ENCODE peak calls at places on chromosome 6, in ten cellular contexts. One of them, this sample, is unnamed.

GRCh38 chr6:5644523-5645183 is 362.1 kb downstream of the NRN1 start:
- DNase-seq in ovary: no peak
- DNase-seq in neuronal stem cell: no peak
- DNase-seq in fibroblast of lung: no peak
- DNase-seq in SJSA1: no peak
- DNase-seq in mesendoderm: peak; percentile 74
- DNase-seq in hepatocyte: no peak
- DNase-seq in lung: no peak
- DNase-seq in Panc1: no peak
- DNase-seq in IMR-90: no peak
- DNase-seq in this sample: no peak

GRCh38 chr6:169289671-169290408 is 36.2 kb upstream of the THBS2 start:
- DNase-seq in neuronal stem cell: no peak
- DNase-seq in IMR-90: peak; percentile 51
- DNase-seq in lung: no peak
- DNase-seq in mesendoderm: no peak
- DNase-seq in fibroblast of lung: peak; percentile 97
- DNase-seq in SJSA1: no peak
- DNase-seq in ovary: no peak
- DNase-seq in hepatocyte: no peak
- DNase-seq in Panc1: no peak
- DNase-seq in this sample: no peak

GRCh38 chr6:50990750-50991446 is 172.2 kb downstream of the TFAP2B start:
- DNase-seq in Panc1: peak; percentile 33
- DNase-seq in ovary: no peak
- DNase-seq in hepatocyte: no peak
- DNase-seq in mesendoderm: no peak
- DNase-seq in lung: no peak
- DNase-seq in SJSA1: no peak
- DNase-seq in fibroblast of lung: peak; percentile 8
- DNase-seq in IMR-90: no peak
- DNase-seq in neuronal stem cell: no peak
- DNase-seq in this sample: no peak

GRCh38 chr6:6940031-6940664 is 167.6 kb upstream of the RREB1 start:
- DNase-seq in neuronal stem cell: no peak
- DNase-seq in hepatocyte: no peak
- DNase-seq in IMR-90: no peak
- DNase-seq in fibroblast of lung: no peak
- DNase-seq in mesendoderm: no peak
- DNase-seq in ovary: no peak
- DNase-seq in lung: no peak
- DNase-seq in Panc1: no peak
- DNase-seq in SJSA1: no peak
- DNase-seq in this sample: no peak

GRCh38 chr6:156807795-156808194 is 30.6 kb downstream of the ARID1B start:
- DNase-seq in ovary: no peak
- DNase-seq in SJSA1: no peak
- DNase-seq in mesendoderm: no peak
- DNase-seq in neuronal stem cell: no peak
- DNase-seq in hepatocyte: no peak
- DNase-seq in fibroblast of lung: no peak
- DNase-seq in lung: no peak
- DNase-seq in Panc1: no peak
- DNase-seq in IMR-90: no peak
- DNase-seq in this sample: no peak

GRCh38 chr6:26526928-26527327 is 11.2 kb upstream of the HMGN4 start:
- DNase-seq in lung: no peak
- DNase-seq in ovary: no peak
- DNase-seq in mesendoderm: no peak
- DNase-seq in SJSA1: no peak
- DNase-seq in Panc1: no peak
- DNase-seq in neuronal stem cell: no peak
- DNase-seq in fibroblast of lung: no peak
- DNase-seq in hepatocyte: no peak
- DNase-seq in IMR-90: no peak
- DNase-seq in this sample: no peak

GRCh38 chr6:91099501-91099900 is 512.6 kb upstream of the MAP3K7 start:
- DNase-seq in SJSA1: no peak
- DNase-seq in ovary: no peak
- DNase-seq in Panc1: no peak
- DNase-seq in IMR-90: no peak
- DNase-seq in hepatocyte: no peak
- DNase-seq in fibroblast of lung: no peak
- DNase-seq in mesendoderm: no peak
- DNase-seq in lung: no peak
- DNase-seq in neuronal stem cell: no peak
- DNase-seq in this sample: no peak

GRCh38 chr6:162468326-162468725 is 259.2 kb downstream of the PRKN start:
- DNase-seq in mesendoderm: no peak
- DNase-seq in fibroblast of lung: peak; percentile 72
- DNase-seq in lung: no peak
- DNase-seq in ovary: no peak
- DNase-seq in IMR-90: no peak
- DNase-seq in SJSA1: no peak
- DNase-seq in neuronal stem cell: no peak
- DNase-seq in Panc1: no peak
- DNase-seq in hepatocyte: no peak
- DNase-seq in this sample: no peak

GRCh38 chr6:117440558-117441525 is 15.1 kb upstream of the ROS1 start:
- DNase-seq in mesendoderm: no peak
- DNase-seq in neuronal stem cell: no peak
- DNase-seq in ovary: no peak
- DNase-seq in SJSA1: peak; percentile 37
- DNase-seq in fibroblast of lung: peak; percentile 99
- DNase-seq in hepatocyte: no peak
- DNase-seq in lung: no peak
- DNase-seq in Panc1: peak; percentile 64
- DNase-seq in IMR-90: peak; percentile 93
- DNase-seq in this sample: no peak

DNA sequence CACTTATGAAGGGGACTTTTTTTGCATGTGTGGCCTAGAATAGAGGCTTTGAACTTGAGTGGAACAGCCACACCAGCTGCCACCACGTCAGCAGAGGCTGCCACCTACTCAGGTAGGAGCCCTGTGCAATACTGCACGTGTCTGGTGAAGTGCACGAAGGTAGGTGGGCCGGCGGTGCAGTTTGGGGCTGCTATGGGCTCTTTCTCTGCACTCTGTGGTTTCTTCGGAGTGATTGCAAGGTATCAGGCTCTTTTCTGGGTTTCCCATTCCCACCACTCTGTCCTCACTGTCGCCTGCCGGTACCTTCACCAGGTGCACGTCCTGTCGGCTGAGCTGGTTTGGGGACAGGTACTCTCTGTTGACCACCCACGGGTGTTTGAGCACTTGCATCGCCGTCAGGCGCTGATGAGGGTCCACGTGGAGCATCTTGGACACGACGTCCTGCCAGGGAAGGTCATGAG is 30.8 kb upstream of the MPC1 start:
- DNase-seq in SJSA1: no peak
- DNase-seq in IMR-90: no peak
- DNase-seq in neuronal stem cell: no peak
- DNase-seq in fibroblast of lung: no peak
- DNase-seq in lung: no peak
- DNase-seq in ovary: no peak
- DNase-seq in Panc1: no peak
- DNase-seq in hepatocyte: no peak
- DNase-seq in mesendoderm: no peak
- DNase-seq in this sample: no peak
- H3K27ac ChIP-seq in SJSA1: no peak overlapping the region
- H3K27ac ChIP-seq in IMR-90: no peak overlapping the region
- H3K27ac ChIP-seq in neuronal stem cell: no peak overlapping the region
- H3K27ac ChIP-seq in fibroblast of lung: no peak overlapping the region
- H3K27ac ChIP-seq in lung: no peak overlapping the region
- H3K27ac ChIP-seq in ovary: no peak overlapping the region
- H3K27ac ChIP-seq in Panc1: no peak overlapping the region
- H3K27ac ChIP-seq in hepatocyte: no peak overlapping the region
- H3K27ac ChIP-seq in mesendoderm: no peak overlapping the region
- H3K27ac ChIP-seq in this sample: no peak overlapping the region

GRCh38 chr6:46215213-46215612 is 44.4 kb upstream of the ENPP5 start:
- DNase-seq in neuronal stem cell: no peak
- DNase-seq in mesendoderm: no peak
- DNase-seq in ovary: no peak
- DNase-seq in lung: no peak
- DNase-seq in Panc1: no peak
- DNase-seq in SJSA1: no peak
- DNase-seq in hepatocyte: no peak
- DNase-seq in IMR-90: no peak
- DNase-seq in fibroblast of lung: no peak
- DNase-seq in this sample: no peak

GRCh38 chr6:46218457-46218856 is 47.7 kb upstream of the ENPP5 start:
- DNase-seq in mesendoderm: no peak
- DNase-seq in IMR-90: no peak
- DNase-seq in neuronal stem cell: no peak
- DNase-seq in SJSA1: no peak
- DNase-seq in lung: no peak
- DNase-seq in hepatocyte: no peak
- DNase-seq in ovary: no peak
- DNase-seq in fibroblast of lung: no peak
- DNase-seq in Panc1: no peak
- DNase-seq in this sample: no peak

GRCh38 chr6:46217671-46218131 is 46.9 kb upstream of the ENPP5 start:
- DNase-seq in SJSA1: no peak
- DNase-seq in lung: no peak
- DNase-seq in IMR-90: no peak
- DNase-seq in ovary: no peak
- DNase-seq in hepatocyte: no peak
- DNase-seq in neuronal stem cell: no peak
- DNase-seq in fibroblast of lung: no peak
- DNase-seq in Panc1: no peak
- DNase-seq in mesendoderm: no peak
- DNase-seq in this sample: no peak

GRCh38 chr6:46215777-46216176 is 45.0 kb upstream of the ENPP5 start:
- DNase-seq in IMR-90: no peak
- DNase-seq in lung: no peak
- DNase-seq in hepatocyte: no peak
- DNase-seq in neuronal stem cell: no peak
- DNase-seq in Panc1: no peak
- DNase-seq in SJSA1: no peak
- DNase-seq in ovary: no peak
- DNase-seq in mesendoderm: no peak
- DNase-seq in fibroblast of lung: no peak
- DNase-seq in this sample: no peak

DNA sequence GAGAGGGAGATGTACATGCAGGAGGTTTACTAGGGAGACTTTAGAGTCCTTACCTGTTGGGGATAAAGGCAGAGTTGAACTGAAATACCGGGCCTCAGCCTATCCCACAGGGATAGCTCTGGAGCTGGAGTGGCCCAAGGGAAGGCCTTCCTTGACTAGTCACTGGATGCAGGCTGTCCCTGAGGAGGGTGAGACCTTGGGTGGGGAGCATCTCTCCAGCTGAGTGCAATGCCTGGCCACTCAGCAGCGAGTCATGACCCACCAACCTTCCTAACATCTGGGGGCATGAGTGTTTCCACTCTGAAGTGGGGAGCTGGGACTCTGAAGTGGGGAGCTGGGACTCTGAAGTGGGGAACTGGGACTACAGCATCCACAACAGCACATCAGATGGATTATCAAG is 46.1 kb upstream of the ENPP5 start:
- DNase-seq in hepatocyte: no peak
- DNase-seq in neuronal stem cell: no peak
- DNase-seq in IMR-90: no peak
- DNase-seq in lung: no peak
- DNase-seq in Panc1: no peak
- DNase-seq in mesendoderm: no peak
- DNase-seq in SJSA1: no peak
- DNase-seq in ovary: no peak
- DNase-seq in fibroblast of lung: no peak
- DNase-seq in this sample: no peak
- H3K27ac ChIP-seq in hepatocyte: no peak overlapping the region
- H3K27ac ChIP-seq in neuronal stem cell: no peak overlapping the region
- H3K27ac ChIP-seq in IMR-90: no peak overlapping the region
- H3K27ac ChIP-seq in lung: no peak overlapping the region
- H3K27ac ChIP-seq in Panc1: no peak overlapping the region
- H3K27ac ChIP-seq in mesendoderm: no peak overlapping the region
- H3K27ac ChIP-seq in SJSA1: no peak overlapping the region
- H3K27ac ChIP-seq in ovary: no peak overlapping the region
- H3K27ac ChIP-seq in fibroblast of lung: no peak overlapping the region
- H3K27ac ChIP-seq in this sample: peak overlapping the region; percentile 71

GRCh38 chr6:123447315-123447937 is 189.3 kb downstream of the TRDN start:
- DNase-seq in lung: no peak
- DNase-seq in hepatocyte: no peak
- DNase-seq in neuronal stem cell: no peak
- DNase-seq in mesendoderm: no peak
- DNase-seq in IMR-90: no peak
- DNase-seq in SJSA1: no peak
- DNase-seq in fibroblast of lung: no peak
- DNase-seq in Panc1: no peak
- DNase-seq in ovary: no peak
- DNase-seq in this sample: no peak
- H3K27ac ChIP-seq in lung: no peak overlapping the region
- H3K27ac ChIP-seq in hepatocyte: no peak overlapping the region
- H3K27ac ChIP-seq in neuronal stem cell: no peak overlapping the region
- H3K27ac ChIP-seq in mesendoderm: no peak overlapping the region
- H3K27ac ChIP-seq in IMR-90: no peak overlapping the region
- H3K27ac ChIP-seq in SJSA1: no peak overlapping the region
- H3K27ac ChIP-seq in fibroblast of lung: no peak overlapping the region
- H3K27ac ChIP-seq in Panc1: no peak overlapping the region
- H3K27ac ChIP-seq in ovary: no peak overlapping the region
- H3K27ac ChIP-seq in this sample: no peak overlapping the region

DNA sequence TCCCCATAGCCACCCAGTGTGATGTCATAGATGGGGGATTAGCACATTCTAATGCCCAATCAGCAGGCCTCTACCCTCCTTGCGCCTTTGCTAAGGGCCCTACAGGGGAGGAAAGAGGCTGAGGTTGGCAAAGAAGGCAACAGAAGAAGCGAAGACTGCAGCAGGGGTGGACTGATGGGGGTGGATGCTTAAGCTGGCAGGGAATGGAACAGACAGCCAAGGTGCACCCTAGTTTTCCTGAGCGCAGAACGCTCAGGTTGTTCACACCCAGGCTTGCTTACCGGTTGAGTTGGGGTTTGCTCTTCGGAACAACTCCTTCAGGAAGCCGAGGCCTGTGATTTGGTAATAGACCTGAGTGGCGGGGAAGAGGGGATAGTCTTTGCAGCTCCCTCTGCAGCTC is 12.7 kb downstream of the MRPS18A start:
- DNase-seq in lung: no peak
- DNase-seq in ovary: no peak
- DNase-seq in mesendoderm: no peak
- DNase-seq in fibroblast of lung: no peak
- DNase-seq in hepatocyte: no peak
- DNase-seq in Panc1: no peak
- DNase-seq in IMR-90: no peak
- DNase-seq in neuronal stem cell: no peak
- DNase-seq in SJSA1: no peak
- DNase-seq in this sample: peak; percentile 22
- H3K27ac ChIP-seq in lung: no peak overlapping the region
- H3K27ac ChIP-seq in ovary: no peak overlapping the region
- H3K27ac ChIP-seq in mesendoderm: no peak overlapping the region
- H3K27ac ChIP-seq in fibroblast of lung: no peak overlapping the region
- H3K27ac ChIP-seq in hepatocyte: no peak overlapping the region
- H3K27ac ChIP-seq in Panc1: no peak overlapping the region
- H3K27ac ChIP-seq in IMR-90: no peak overlapping the region
- H3K27ac ChIP-seq in neuronal stem cell: no peak overlapping the region
- H3K27ac ChIP-seq in SJSA1: no peak overlapping the region
- H3K27ac ChIP-seq in this sample: peak overlapping the region; percentile 47

DNA sequence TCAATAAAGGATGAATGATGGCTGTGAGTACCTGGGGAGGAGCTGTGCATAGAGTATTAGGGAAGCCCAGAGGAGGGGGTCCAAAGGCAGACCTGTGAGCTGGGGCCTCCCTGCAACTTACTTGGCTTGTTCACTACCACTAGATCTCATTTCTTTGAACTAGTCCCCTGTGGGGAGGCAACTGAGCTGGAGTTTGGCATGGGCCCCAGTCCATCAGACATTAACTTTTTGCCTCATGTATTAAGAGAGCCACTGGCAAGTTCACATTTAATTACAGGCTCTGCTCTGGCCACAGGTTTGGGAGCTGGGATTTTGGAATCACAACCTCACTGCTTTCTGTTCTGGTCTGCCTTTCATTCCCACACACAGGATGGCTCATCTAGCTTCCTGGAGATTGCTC is 254.1 kb downstream of the PRL start:
- DNase-seq in lung: no peak
- DNase-seq in fibroblast of lung: peak; percentile 33
- DNase-seq in Panc1: no peak
- DNase-seq in hepatocyte: no peak
- DNase-seq in SJSA1: no peak
- DNase-seq in ovary: peak; percentile 33
- DNase-seq in IMR-90: no peak
- DNase-seq in mesendoderm: no peak
- DNase-seq in neuronal stem cell: no peak
- DNase-seq in this sample: no peak
- H3K27ac ChIP-seq in lung: peak overlapping the region; percentile 43
- H3K27ac ChIP-seq in fibroblast of lung: no peak overlapping the region
- H3K27ac ChIP-seq in Panc1: no peak overlapping the region
- H3K27ac ChIP-seq in hepatocyte: no peak overlapping the region
- H3K27ac ChIP-seq in SJSA1: no peak overlapping the region
- H3K27ac ChIP-seq in ovary: no peak overlapping the region
- H3K27ac ChIP-seq in IMR-90: peak overlapping the region; percentile 67
- H3K27ac ChIP-seq in mesendoderm: no peak overlapping the region
- H3K27ac ChIP-seq in neuronal stem cell: no peak overlapping the region
- H3K27ac ChIP-seq in this sample: no peak overlapping the region

This sample was measured in caudate nucleus.